ENCODE peak calls at places on chromosomes 2 and 18, in ten cellular contexts. Q, T, Z, K, N, V, L, M, I and C are unnamed samples.

GRCh38 chr2:181904022-181904632 is 12.6 kb downstream of the ITPRID2 start:
- DNase-seq in Q (peak), T (peak), Z (no peak), K (no peak), N (no peak), V (no peak), L (peak), M (no peak), I (no peak), C (no peak)

GRCh38 chr2:135851858-135852257 is 14.9 kb upstream of the LCT start:
- DNase-seq in Q (peak), T (no peak), Z (no peak), K (no peak), N (no peak), V (no peak), L (no peak), M (no peak), I (no peak), C (no peak)

GRCh38 chr18:3667255-3668137 is 217.5 kb downstream of the TGIF1 start:
- DNase-seq in Q (no peak), T (no peak), Z (no peak), K (no peak), N (no peak), V (no peak), L (no peak), M (no peak), I (no peak), C (no peak)

GRCh38 chr2:29662841-29663240 is 258.5 kb downstream of the ALK start:
- DNase-seq in Q (peak), T (no peak), Z (no peak), K (no peak), N (no peak), V (no peak), L (no peak), M (no peak), I (no peak), C (no peak)

GRCh38 chr2:217980591-217980990 is 22.2 kb downstream of the TNS1 start:
- DNase-seq in Q (no peak), T (no peak), Z (no peak), K (no peak), N (no peak), V (no peak), L (no peak), M (no peak), I (no peak), C (no peak)

GRCh38 chr2:65382776-65383357 is 49.5 kb downstream of the SPRED2 start:
- DNase-seq in Q (peak), T (no peak), Z (peak), K (peak), N (no peak), V (no peak), L (no peak), M (peak), I (peak), C (no peak)

GRCh38 chr2:111117666-111118454 is 2.9 kb upstream of the BCL2L11 start:
- DNase-seq in Q (peak), T (peak), Z (no peak), K (peak), N (no peak), V (peak), L (no peak), M (peak), I (no peak), C (no peak)

GRCh38 chr18:68241881-68242280 is 473.0 kb downstream of the TMX3 start:
- DNase-seq in Q (no peak), T (no peak), Z (no peak), K (no peak), N (no peak), V (no peak), L (no peak), M (no peak), I (no peak), C (no peak)

GRCh38 chr2:132779206-132779605 is 109.2 kb upstream of the LYPD1 start:
- DNase-seq in Q (no peak), T (no peak), Z (no peak), K (no peak), N (no peak), V (no peak), L (no peak), M (no peak), I (no peak), C (no peak)

GRCh38 chr2:3024401-3024935 is 353.1 kb downstream of the EIPR1 start:
- DNase-seq in Q (no peak), T (no peak), Z (no peak), K (no peak), N (no peak), V (no peak), L (no peak), M (no peak), I (no peak), C (no peak)

GRCh38 chr2:85935746-85936208 is 47.0 kb upstream of the ST3GAL5 start:
- DNase-seq in Q (peak), T (no peak), Z (no peak), K (no peak), N (no peak), V (no peak), L (no peak), M (peak), I (no peak), C (no peak)

GRCh38 chr2:33108483-33109443 is 162.0 kb downstream of the LTBP1 start:
- DNase-seq in Q (peak), T (no peak), Z (no peak), K (no peak), N (no peak), V (no peak), L (no peak), M (peak), I (no peak), C (peak)